ENCODE peak calls at places on chromosomes 16 and 17, in five cellular contexts. G is ovary, P is prostate gland, H is AG04450, F is A549. V is an unnamed sample.

GRCh38 chr16:81635336-81635947 is 143.6 kb upstream of the PLCG2 start:
- DNase-seq in H (no peak), P (no peak), F (no peak), G (no peak), V (no peak)

GRCh38 chr17:17487998-17488397 is 8.2 kb downstream of the RASD1 start:
- DNase-seq in P (no peak), H (no peak), G (no peak), F (no peak), V (no peak)

GRCh38 chr17:72778161-72779151 is 314.0 kb downstream of the SLC39A11 start:
- DNase-seq in G (no peak), F (no peak), H (no peak), P (no peak), V (no peak)

GRCh38 chr17:61394630-61395408 is 4.8 kb upstream of the TBX2 start:
- DNase-seq in F (no peak), P (no peak), H (no peak), G (no peak), V (no peak)

GRCh38 chr17:75774471-75774987 is 9.5 kb upstream of the GALK1 start:
- DNase-seq in G (no peak), H (no peak), F (no peak), P (no peak), V (no peak)

GRCh38 chr17:43791589-43791988 is 11.4 kb downstream of the CFAP97D1 start:
- DNase-seq in G (no peak), H (no peak), P (no peak), F (no peak), V (no peak)

GRCh38 chr17:63698886-63699637 is 863 bp downstream of the LIMD2 start:
- DNase-seq in H (no peak), G (no peak), F (no peak), P (no peak), V (no peak)

GRCh38 chr17:73785466-73785865 is 141.2 kb upstream of the SDK2 start:
- DNase-seq in P (no peak), H (no peak), F (no peak), G (no peak), V (no peak)

GRCh38 chr16:70753228-70753627 is 47.7 kb downstream of the VAC14 start:
- DNase-seq in F (no peak), H (no peak), P (peak; percentile 49), G (no peak), V (no peak)

GRCh38 chr16:24729967-24730815 is 740 bp downstream of the TNRC6A start:
- DNase-seq in F (peak; percentile 44), H (no peak), P (peak; percentile 18), G (peak; percentile 38), V (no peak)

GRCh38 chr17:59838196-59838911 is 54.4 kb downstream of the TUBD1 start:
- DNase-seq in P (no peak), G (no peak), H (no peak), F (no peak), V (no peak)

GRCh38 chr16:4859190-4859899 is 12.1 kb downstream of the UBN1 start:
- DNase-seq in P (no peak), G (no peak), H (no peak), F (no peak), V (no peak)

GRCh38 chr17:79740413-79740812 is 9.7 kb downstream of the ENPP7 start:
- DNase-seq in H (no peak), F (no peak), P (no peak), G (no peak), V (no peak)

GRCh38 chr16:19520861-19521331 is 1.0 kb downstream of the GDE1 start:
- DNase-seq in F (no peak), H (no peak), P (no peak), G (no peak), V (no peak)

GRCh38 chr16:25257504-25257955 is at the start of gene ZKSCAN2:
- DNase-seq in P (peak; percentile 91), G (peak; percentile 88), H (peak; percentile 60), F (peak; percentile 74), V (peak; percentile 56)

GRCh38 chr16:80984124-80984892 is 22.4 kb downstream of the CMC2 start:
- DNase-seq in H (no peak), P (no peak), G (no peak), F (no peak), V (no peak)

GRCh38 chr17:33113281-33114010 is 121.8 kb downstream of the SPACA3 start:
- DNase-seq in H (no peak), G (no peak), F (no peak), P (no peak), V (no peak)

GRCh38 chr16:66670691-66671090 is 25.9 kb downstream of the CMTM4 start:
- DNase-seq in G (no peak), F (no peak), P (no peak), H (no peak), V (no peak)

DNA sequence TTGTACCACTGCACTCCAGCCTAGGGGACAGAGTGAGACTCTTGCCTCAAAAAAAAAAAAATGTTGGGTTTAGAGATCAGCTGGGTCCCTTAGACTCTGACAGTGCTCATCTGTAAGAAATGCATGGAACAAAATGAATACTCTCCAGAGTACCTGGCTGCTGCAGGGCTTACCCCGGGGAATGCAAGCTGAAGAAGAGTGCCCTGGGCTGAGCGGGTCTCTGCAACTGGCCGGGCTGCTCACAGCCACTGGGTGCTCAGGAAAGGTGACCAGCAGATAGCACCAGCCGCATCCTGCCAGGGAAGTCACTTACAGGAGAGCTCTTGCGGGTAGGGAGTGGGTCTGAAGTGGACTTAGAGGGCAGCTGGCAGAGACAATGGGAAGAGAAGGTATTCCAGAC is 82.1 kb downstream of the GAS7 start:
- DNase-seq in H (no peak), G (no peak), P (no peak), F (no peak), V (no peak)
- H3K27ac ChIP-seq in H (no peak overlapping the region), G (peak overlapping the region; percentile 65), P (no peak overlapping the region), F (no peak overlapping the region), V (no peak overlapping the region)

DNA sequence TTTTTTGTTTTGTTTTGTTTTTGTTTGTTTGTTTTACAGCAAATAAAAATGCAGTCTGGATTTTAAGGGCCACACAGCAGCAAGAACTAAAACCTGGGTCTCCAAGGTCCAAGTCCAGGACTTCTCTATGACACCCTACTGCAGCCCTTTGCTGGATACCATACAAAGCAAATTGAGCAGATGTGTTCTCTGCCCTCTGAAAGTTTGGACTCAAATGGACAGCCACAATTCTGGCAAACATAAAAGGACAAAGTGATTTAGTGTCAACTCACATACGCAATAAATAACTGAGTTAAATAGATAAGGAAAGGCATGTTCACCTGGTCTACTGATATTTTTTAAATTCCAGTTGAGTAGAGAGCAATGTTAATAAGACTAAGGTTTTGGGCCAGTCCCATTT is 7.7 kb upstream of the ZNF652 start:
- DNase-seq in P (no peak), F (no peak), H (no peak), G (no peak), V (no peak)
- H3K4me3 ChIP-seq in P (no peak overlapping the region), F (no peak overlapping the region), H (no peak overlapping the region), G (no peak overlapping the region), V (no peak overlapping the region)

GRCh38 chr16:3388325-3388724 is 12.5 kb downstream of the ZSCAN32 start:
- DNase-seq in F (no peak), P (no peak), G (no peak), H (no peak), V (no peak)
- H3K9me3 ChIP-seq in F (peaks cover 83% of the 10 kb centered on the region), P (no peaks in the 10 kb centered on the region), G (peaks cover 55% of the 10 kb centered on the region), H (peaks cover 60% of the 10 kb centered on the region), V (peaks cover 80% of the 10 kb centered on the region)

GRCh38 chr17:67680445-67681224 is 37.1 kb upstream of the NOL11 start:
- DNase-seq in G (no peak), P (no peak), F (no peak), H (no peak), V (no peak)

GRCh38 chr17:67679225-67679624 is 38.5 kb upstream of the NOL11 start:
- DNase-seq in G (no peak), H (no peak), F (no peak), P (no peak), V (no peak)

GRCh38 chr17:67679721-67680120 is 38.0 kb upstream of the NOL11 start:
- DNase-seq in H (no peak), F (no peak), P (no peak), G (no peak), V (no peak)

GRCh38 chr17:67685351-67685750 is 32.4 kb upstream of the NOL11 start:
- DNase-seq in P (no peak), G (no peak), H (no peak), F (no peak), V (no peak)

DNA sequence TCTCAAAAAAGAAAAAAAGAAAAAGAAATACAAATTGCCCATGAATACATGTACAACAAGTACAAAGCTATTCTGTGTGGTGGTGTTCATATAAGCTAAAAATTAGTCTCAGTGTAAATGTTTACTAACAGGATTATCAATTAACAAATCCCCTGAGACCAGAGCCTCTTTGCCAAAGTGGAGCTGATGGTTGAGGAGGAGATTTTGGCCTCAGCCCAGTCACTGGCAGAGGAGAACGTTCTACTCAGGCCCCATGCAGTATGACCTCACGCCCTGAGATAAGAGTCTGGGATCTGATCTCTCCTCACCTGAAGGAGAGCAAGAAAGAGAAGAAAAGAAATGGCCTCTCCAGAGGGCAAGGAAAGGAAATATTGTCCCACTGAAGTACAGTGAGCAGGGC is 35.5 kb upstream of the NOL11 start:
- DNase-seq in H (no peak), P (no peak), G (no peak), F (no peak), V (no peak)
- H3K27ac ChIP-seq in H (no peak overlapping the region), P (no peak overlapping the region), G (no peak overlapping the region), F (no peak overlapping the region), V (no peak overlapping the region)

GRCh38 chr16:56270828-56271227 is 79.5 kb downstream of the GNAO1 start:
- DNase-seq in P (no peak), H (no peak), F (no peak), G (no peak), V (no peak)

GRCh38 chr16:56269824-56270684 is 78.8 kb downstream of the GNAO1 start:
- DNase-seq in G (no peak), P (no peak), H (peak; percentile 42), F (no peak), V (no peak)

GRCh38 chr16:56268799-56269198 is 77.5 kb downstream of the GNAO1 start:
- DNase-seq in G (no peak), F (no peak), P (no peak), H (no peak), V (no peak)

GRCh38 chr16:56267888-56268287 is 76.6 kb downstream of the GNAO1 start:
- DNase-seq in F (no peak), H (no peak), P (no peak), G (no peak), V (no peak)

GRCh38 chr16:56269276-56269675 is 78.0 kb downstream of the GNAO1 start:
- DNase-seq in F (no peak), G (no peak), H (no peak), P (no peak), V (no peak)
- H3K4me3 ChIP-seq in F (no peak overlapping the region), G (no peak overlapping the region), H (no peak overlapping the region), P (no peak overlapping the region), V (no peak overlapping the region)

GRCh38 chr16:35497399-35497798 is 2038.0 kb downstream of the TP53TG3F start:
- DNase-seq in G (no peak), H (no peak), P (no peak), F (no peak), V (no peak)
- H3K9me3 ChIP-seq in G (no peaks in the 10 kb centered on the region), H (peaks cover 45% of the 10 kb centered on the region), P (no peaks in the 10 kb centered on the region), F (no peaks in the 10 kb centered on the region), V (no peaks in the 10 kb centered on the region)